ENCODE peak calls at places on chromosome 15, in six cellular contexts. B is EL, I is right cardiac atrium, E is SHP77, A is EH, C is PC-9. Y is an unnamed sample.

GRCh38 chr15:62299541-62299940 is 134.5 kb upstream of the C2CD4B start:
- DNase-seq in E (no peak), A (no peak), C (no peak), B (no peak), I (no peak), Y (no peak)

GRCh38 chr15:70271422-70272088 is 173.8 kb upstream of the TLE3 start:
- DNase-seq in B (peak), A (peak), I (no peak), E (no peak), C (peak), Y (peak)

GRCh38 chr15:30791239-30791638 is 112.5 kb upstream of the FAN1 start:
- DNase-seq in E (no peak), A (peak), C (no peak), B (peak), I (no peak), Y (no peak)

GRCh38 chr15:62486041-62486440 is 321.0 kb upstream of the C2CD4B start:
- DNase-seq in B (no peak), A (peak), I (no peak), C (no peak), E (no peak), Y (no peak)

GRCh38 chr15:63176302-63176701 is 13.1 kb upstream of the RAB8B start:
- DNase-seq in I (no peak), A (no peak), E (no peak), B (no peak), C (no peak), Y (no peak)

GRCh38 chr15:34049096-34049495 is 10.1 kb upstream of the AVEN start:
- DNase-seq in E (no peak), I (no peak), B (peak), A (peak), C (peak), Y (no peak)

GRCh38 chr15:35777016-35777415 is 231.1 kb upstream of the DPH6 start:
- DNase-seq in A (no peak), E (no peak), B (no peak), I (no peak), C (no peak), Y (no peak)

GRCh38 chr15:98706986-98707385 is 58.6 kb downstream of the IGF1R start:
- DNase-seq in B (no peak), A (no peak), I (no peak), C (no peak), E (no peak), Y (no peak)

GRCh38 chr15:70526221-70526973 is 237.0 kb downstream of the UACA start:
- DNase-seq in A (peak), B (peak), C (peak), E (peak), I (no peak), Y (peak)

GRCh38 chr15:68820205-68820588 is 498 bp downstream of the ANP32A start:
- DNase-seq in E (peak), C (peak), I (peak), B (peak), A (peak), Y (no peak)

GRCh38 chr15:61921093-61921492 is 139.2 kb downstream of the VPS13C start:
- DNase-seq in A (no peak), B (no peak), E (no peak), C (no peak), I (no peak), Y (no peak)

GRCh38 chr15:97930230-97930629 is 30.3 kb upstream of the ARRDC4 start:
- DNase-seq in C (no peak), I (no peak), A (no peak), B (no peak), E (no peak), Y (no peak)

GRCh38 chr15:85834651-85835050 is 39.9 kb upstream of the KLHL25 start:
- DNase-seq in A (no peak), B (no peak), E (no peak), C (no peak), I (no peak), Y (no peak)

GRCh38 chr15:80609512-80609946 is 85.6 kb upstream of the ABHD17C start:
- DNase-seq in A (peak), I (no peak), E (peak), B (no peak), C (no peak), Y (no peak)

GRCh38 chr15:91348812-91349500 is 248.9 kb downstream of the SV2B start:
- DNase-seq in B (peak), E (no peak), A (peak), C (no peak), I (no peak), Y (no peak)

GRCh38 chr15:52808441-52808840 is 18.3 kb upstream of the ONECUT1 start:
- DNase-seq in C (no peak), I (no peak), A (no peak), B (no peak), E (no peak), Y (no peak)

GRCh38 chr15:45314960-45315359 is 62.9 kb downstream of the SLC28A2 start:
- DNase-seq in E (no peak), I (no peak), C (peak), B (peak), A (peak), Y (no peak)